ENCODE peak calls at places on chromosomes 11 and 22, in six cellular contexts. F is effector memory CD4-positive, alpha-beta T cell; Z is astrocyte; L is heart left ventricle; M is spleen; Q is lower lobe of right lung. E is an unnamed sample.

GRCh38 chr11:64894070-64894811 is 15.8 kb upstream of the EHD1 start:
- DNase-seq in M (peak; percentile 98), Q (peak; percentile 93), Z (no peak), F (peak; percentile 71), L (peak; percentile 96), E (no peak)

GRCh38 chr11:131356201-131356600 is 14.2 kb upstream of the NTM start:
- DNase-seq in Z (peak; percentile 81), L (no peak), Q (no peak), F (no peak), M (no peak), E (no peak)

GRCh38 chr11:68546555-68546954 is 86.0 kb downstream of the PPP6R3 start:
- DNase-seq in Z (peak; percentile 16), M (no peak), F (no peak), L (no peak), Q (peak; percentile 64), E (no peak)

GRCh38 chr11:9533053-9533452 is 40.4 kb upstream of the WEE1 start:
- DNase-seq in F (no peak), M (no peak), Q (no peak), L (no peak), Z (no peak), E (no peak)

GRCh38 chr11:26632691-26633159 is 60.7 kb upstream of the MUC15 start:
- DNase-seq in M (no peak), Z (no peak), L (no peak), F (no peak), Q (no peak), E (no peak)

GRCh38 chr22:35275580-35275979 is 18.3 kb downstream of the HMGXB4 start:
- DNase-seq in Q (no peak), Z (peak; percentile 45), F (no peak), L (no peak), M (no peak), E (peak; percentile 59)

GRCh38 chr22:30277547-30278344 is 11.1 kb upstream of the OSM start:
- DNase-seq in Q (no peak), L (no peak), M (no peak), Z (peak; percentile 74), F (no peak), E (peak; percentile 44)

GRCh38 chr22:42662114-42663021 is 13.2 kb upstream of the CYB5R3 start:
- DNase-seq in Z (peak; percentile 22), F (peak; percentile 58), L (peak; percentile 92), Q (peak; percentile 86), M (peak; percentile 95), E (peak; percentile 61)

GRCh38 chr11:31500560-31500959 is 8.9 kb downstream of the IMMP1L start:
- DNase-seq in Z (no peak), L (no peak), M (no peak), Q (no peak), F (no peak), E (no peak)

GRCh38 chr11:96316869-96317268 is 26.1 kb downstream of the MAML2 start:
- DNase-seq in Z (no peak), Q (no peak), L (no peak), M (no peak), F (no peak), E (no peak)

GRCh38 chr11:94661444-94661843 is 94.3 kb downstream of the PIWIL4 start:
- DNase-seq in M (no peak), Z (no peak), L (no peak), F (no peak), Q (no peak), E (no peak)

GRCh38 chr11:124199702-124200101 is 16.6 kb downstream of the OR10D3 start:
- DNase-seq in M (no peak), L (no peak), F (no peak), Q (no peak), Z (peak; percentile 22), E (peak; percentile 18)

GRCh38 chr11:46743693-46744339 is 24.8 kb downstream of the F2 start:
- DNase-seq in Z (no peak), L (no peak), F (no peak), Q (no peak), M (peak; percentile 28), E (no peak)

GRCh38 chr11:59152312-59152967 is 9.8 kb downstream of the FAM111A start:
- DNase-seq in Z (no peak), F (no peak), L (no peak), M (no peak), Q (no peak), E (no peak)

GRCh38 chr11:78800089-78800690 is 225.5 kb upstream of the NARS2 start:
- DNase-seq in M (no peak), Q (no peak), L (no peak), F (no peak), Z (no peak), E (no peak)

GRCh38 chr11:94405062-94405461 is 3.8 kb upstream of the GPR83 start:
- DNase-seq in Z (no peak), L (no peak), F (no peak), Q (no peak), M (no peak), E (no peak)

GRCh38 chr11:35178862-35179261 is 39.9 kb downstream of the CD44 start:
- DNase-seq in F (no peak), M (no peak), Z (no peak), L (no peak), Q (no peak), E (no peak)

GRCh38 chr11:27319065-27319464 is 44.0 kb downstream of the CCDC34 start:
- DNase-seq in F (no peak), Z (peak; percentile 89), Q (no peak), L (no peak), M (no peak), E (peak; percentile 76)

GRCh38 chr22:25696763-25697710 is 45.0 kb upstream of the MYO18B start:
- DNase-seq in F (no peak), L (no peak), Q (no peak), Z (peak; percentile 23), M (no peak), E (no peak)

GRCh38 chr22:42933783-42934144 is 76.7 kb upstream of the ARFGAP3 start:
- DNase-seq in Z (peak; percentile 97), M (no peak), L (no peak), F (no peak), Q (no peak), E (peak; percentile 86)

GRCh38 chr11:95147364-95147905 is 57.8 kb downstream of the ENDOD1 start:
- DNase-seq in Z (peak; percentile 90), L (no peak), Q (no peak), M (no peak), F (no peak), E (peak; percentile 74)

DNA sequence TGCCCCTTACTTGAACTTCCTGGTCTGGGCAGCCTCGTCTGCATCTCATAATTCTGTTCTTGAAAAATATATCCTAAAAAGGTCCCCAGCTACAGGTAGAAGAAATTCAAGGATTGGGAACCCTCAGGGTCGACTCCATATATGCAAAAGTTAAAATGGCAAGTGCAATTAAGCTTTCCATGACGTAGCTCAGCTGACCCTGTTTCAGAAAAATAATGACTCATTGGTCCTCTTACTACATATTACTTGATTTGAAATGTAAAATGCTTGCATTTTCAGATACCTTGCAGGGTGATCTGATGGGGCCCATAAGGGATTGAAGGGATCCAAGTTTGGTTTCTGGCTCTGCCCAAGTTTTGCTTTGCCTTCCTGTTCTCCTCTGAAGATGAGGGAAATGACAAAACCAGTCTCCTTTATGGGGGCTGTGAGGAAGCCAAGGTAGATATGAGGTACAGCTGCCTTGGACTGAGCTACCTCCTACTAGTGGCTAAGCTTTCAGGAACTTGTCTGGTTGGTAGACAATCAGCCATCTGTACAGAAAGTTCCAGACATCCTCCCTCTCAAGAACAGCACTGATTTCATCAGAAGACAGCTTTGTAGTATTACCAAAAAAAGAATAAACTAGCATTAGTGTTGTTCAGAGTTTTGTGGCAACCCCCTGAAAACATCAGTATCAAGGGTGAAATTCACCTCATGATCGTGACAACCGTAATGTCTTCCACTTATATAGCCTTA is 177.3 kb downstream of the DBX1 start:
- DNase-seq in L (no peak), F (no peak), M (no peak), Q (no peak), Z (peak; percentile 44), E (no peak)
- H3K27ac ChIP-seq in L (no peak overlapping the region), F (no peak overlapping the region), M (no peak overlapping the region), Q (no peak overlapping the region), Z (no peak overlapping the region), E (no peak overlapping the region)

GRCh38 chr11:12552677-12553076 is 121.5 kb upstream of the TEAD1 start:
- DNase-seq in M (no peak), Z (peak; percentile 96), F (no peak), Q (no peak), L (no peak), E (no peak)

GRCh38 chr11:12559011-12559410 is 115.2 kb upstream of the TEAD1 start:
- DNase-seq in M (no peak), Z (no peak), L (no peak), F (no peak), Q (no peak), E (no peak)

GRCh38 chr11:12554122-12554521 is 120.1 kb upstream of the TEAD1 start:
- DNase-seq in F (no peak), Z (no peak), Q (no peak), M (no peak), L (no peak), E (no peak)

GRCh38 chr11:12556788-12557384 is 117.3 kb upstream of the TEAD1 start:
- DNase-seq in M (no peak), L (peak; percentile 73), Z (peak; percentile 96), F (no peak), Q (peak; percentile 64), E (peak; percentile 45)

DNA sequence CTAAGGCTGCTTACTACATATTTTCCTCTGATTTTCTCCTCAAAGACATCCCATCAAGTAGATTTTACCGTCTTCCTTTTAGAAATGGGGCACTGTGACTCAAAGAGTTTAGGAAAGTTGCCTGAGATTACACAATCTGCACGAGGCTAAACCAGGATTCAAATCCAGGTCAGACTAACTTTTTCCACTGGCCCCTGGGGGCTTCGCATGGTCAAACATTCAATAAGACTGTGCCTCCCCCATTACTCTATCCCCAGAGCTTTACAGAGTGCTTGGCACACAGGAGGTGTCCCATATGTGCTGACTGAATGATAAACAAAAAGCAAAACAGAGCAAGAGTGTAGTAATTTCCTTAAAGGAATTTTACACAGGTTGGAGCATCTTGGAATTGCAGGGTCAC is 118.1 kb upstream of the TEAD1 start:
- DNase-seq in Q (no peak), F (no peak), L (no peak), Z (peak; percentile 55), M (no peak), E (no peak)
- H3K27ac ChIP-seq in Q (no peak overlapping the region), F (no peak overlapping the region), L (no peak overlapping the region), Z (peak overlapping the region; percentile 54), M (no peak overlapping the region), E (no peak overlapping the region)

GRCh38 chr11:128484172-128484571 is 103.2 kb downstream of the ETS1 start:
- DNase-seq in F (no peak), Q (no peak), L (no peak), Z (no peak), M (no peak), E (no peak)

GRCh38 chr11:128482092-128482491 is 105.3 kb downstream of the ETS1 start:
- DNase-seq in F (no peak), Z (no peak), L (no peak), Q (no peak), M (no peak), E (no peak)

GRCh38 chr11:128481135-128481534 is 106.2 kb downstream of the ETS1 start:
- DNase-seq in F (no peak), L (no peak), Q (no peak), M (no peak), Z (peak; percentile 93), E (no peak)

GRCh38 chr11:128482512-128483191 is 104.7 kb downstream of the ETS1 start:
- DNase-seq in Q (no peak), M (no peak), F (peak; percentile 53), L (no peak), Z (peak; percentile 75), E (no peak)

GRCh38 chr11:128483211-128483788 is 104.1 kb downstream of the ETS1 start:
- DNase-seq in F (peak; percentile 52), Z (no peak), M (no peak), Q (no peak), L (no peak), E (no peak)
- H3K27ac ChIP-seq in F (peak overlapping the region; percentile 93), Z (no peak overlapping the region), M (peak overlapping the region; percentile 87), Q (peak overlapping the region; percentile 58), L (no peak overlapping the region), E (no peak overlapping the region)

GRCh38 chr11:128917144-128917684 is 25.5 kb downstream of the TP53AIP1 start:
- DNase-seq in M (peak; percentile 36), Z (no peak), F (no peak), L (no peak), Q (no peak), E (no peak)
- H3K27ac ChIP-seq in M (no peak overlapping the region), Z (no peak overlapping the region), F (no peak overlapping the region), L (no peak overlapping the region), Q (no peak overlapping the region), E (no peak overlapping the region)

E was measured in foreskin keratinocyte.